ENCODE peak calls at places on chromosomes 12 and 14, in eight cellular contexts. N is lower leg skin; W is stimulated activated CD4-positive, alpha-beta T cell treated with anti-CD3 and anti-CD28 coated beads, Interleukin-15, amount 100 ng/mL, for 24 hours; G is HEK293T; S is RWPE1; J is activated CD4-positive, alpha-beta T cell treated with anti-CD3 and anti-CD28 coated beads, Interleukin-2, amount 50 U/mL, for 1 hour; A is cardiac fibroblast; T is left ventricle myocardium superior. X is an unnamed sample.

GRCh38 chr14:59959663-59960062 is 39.7 kb downstream of the LRRC9 start:
- DNase-seq in N (no peak), W (no peak), G (no peak), S (no peak), J (no peak), A (no peak), T (no peak), X (no peak)

GRCh38 chr12:38144601-38145436 is 171.8 kb upstream of the ALG10B start:
- DNase-seq in N (no peak), W (no peak), G (no peak), S (peak; percentile 13), J (no peak), A (no peak), T (no peak), X (no peak)

GRCh38 chr14:90544566-90544965 is 147.7 kb downstream of the CALM1 start:
- DNase-seq in N (no peak), W (no peak), G (no peak), S (no peak), J (no peak), A (no peak), T (no peak), X (peak; percentile 6)

GRCh38 chr12:18101043-18101442 is 11.1 kb upstream of the RERGL start:
- DNase-seq in N (no peak), W (no peak), G (no peak), S (no peak), J (no peak), A (no peak), T (no peak), X (no peak)

GRCh38 chr12:43969882-43970281 is 134.0 kb downstream of the TMEM117 start:
- DNase-seq in N (no peak), W (no peak), G (no peak), S (peak; percentile 47), J (no peak), A (peak; percentile 62), T (no peak), X (no peak)

GRCh38 chr12:51371295-51371953 is 19.8 kb downstream of the GALNT6 start:
- DNase-seq in N (peak; percentile 42), W (no peak), G (peak; percentile 55), S (peak; percentile 98), J (no peak), A (peak; percentile 97), T (no peak), X (peak; percentile 53)

GRCh38 chr12:116601524-116601923 is 42.3 kb downstream of the MAP1LC3B2 start:
- DNase-seq in N (no peak), W (peak; percentile 23), G (no peak), S (peak; percentile 45), J (no peak), A (peak; percentile 73), T (no peak), X (no peak)

GRCh38 chr14:30928462-30928861 is 54.1 kb downstream of the COCH start:
- DNase-seq in N (no peak), W (no peak), G (no peak), S (no peak), J (no peak), A (peak; percentile 39), T (no peak), X (no peak)

GRCh38 chr14:37172936-37173613 is 669 bp upstream of the SLC25A21 start:
- DNase-seq in N (no peak), W (no peak), G (no peak), S (no peak), J (no peak), A (no peak), T (no peak), X (no peak)

X was measured in Right ventricle myocardium superior.